ENCODE peak calls at places on chromosome 9, in six cellular contexts. Q, G, U, M, Y and X are unnamed samples.

GRCh38 chr9:97357056-97357455 is 49.6 kb downstream of the CCDC180 start:
- DNase-seq in G (no peak), M (no peak), U (no peak), Y (no peak), Q (no peak), X (no peak)

GRCh38 chr9:72476617-72477375 is 44.6 kb upstream of the TMC1 start:
- DNase-seq in G (no peak), M (peak), U (peak), Q (no peak), Y (no peak), X (peak)

GRCh38 chr9:134585021-134585561 is 56.5 kb upstream of the COL5A1 start:
- DNase-seq in M (no peak), Y (no peak), G (no peak), Q (no peak), U (no peak), X (no peak)

GRCh38 chr9:124040186-124040920 is 28.8 kb downstream of the LHX2 start:
- DNase-seq in G (no peak), Y (no peak), M (no peak), Q (no peak), U (no peak), X (peak)

GRCh38 chr9:5876711-5877110 is 14.0 kb upstream of the MLANA start:
- DNase-seq in Q (no peak), M (no peak), G (no peak), Y (peak), U (no peak), X (no peak)

GRCh38 chr9:98406469-98406868 is 151.0 kb upstream of the TBC1D2 start:
- DNase-seq in Y (no peak), Q (no peak), M (no peak), U (no peak), G (no peak), X (no peak)

GRCh38 chr9:18906656-18907395 is 126.2 kb downstream of the SAXO1 start:
- DNase-seq in Q (no peak), Y (no peak), M (no peak), U (peak), G (no peak), X (peak)

GRCh38 chr9:81103597-81104471 is 585.5 kb downstream of the TLE1 start:
- DNase-seq in G (no peak), Q (no peak), Y (no peak), M (peak), U (no peak), X (no peak)

GRCh38 chr9:37949576-37949975 is 45.6 kb upstream of the SLC25A51 start:
- DNase-seq in Y (no peak), G (no peak), Q (no peak), U (peak), M (peak), X (peak)

GRCh38 chr9:101445353-101446029 is 9.9 kb upstream of the ALDOB start:
- DNase-seq in M (no peak), Y (no peak), G (no peak), Q (no peak), U (peak), X (no peak)

GRCh38 chr9:2195211-2195610 is 180.1 kb downstream of the SMARCA2 start:
- DNase-seq in Y (no peak), G (no peak), Q (no peak), M (no peak), U (no peak), X (no peak)

GRCh38 chr9:17578911-17579793 is at the start of gene SH3GL2:
- DNase-seq in M (no peak), Y (peak), U (peak), G (peak), Q (peak), X (peak)

GRCh38 chr9:90964101-90965020 is 162.7 kb downstream of the SYK start:
- DNase-seq in Y (peak), G (no peak), M (peak), U (no peak), Q (no peak), X (no peak)

GRCh38 chr9:129030191-129030590 is 2.1 kb upstream of the SH3GLB2 start:
- DNase-seq in G (no peak), U (no peak), Q (no peak), Y (no peak), M (no peak), X (no peak)

GRCh38 chr9:17135578-17135904 is 701 bp downstream of the CNTLN start:
- DNase-seq in G (no peak), Y (no peak), U (no peak), Q (peak), M (no peak), X (no peak)

GRCh38 chr9:14316574-14317304 is 2.8 kb upstream of the NFIB start:
- DNase-seq in Y (peak), U (no peak), M (no peak), G (peak), Q (peak), X (no peak)

GRCh38 chr9:25733336-25733982 is 55.2 kb upstream of the TUSC1 start:
- DNase-seq in G (no peak), Y (no peak), Q (no peak), U (no peak), M (no peak), X (no peak)

GRCh38 chr9:95807326-95807947 is 68.1 kb upstream of the ERCC6L2 start:
- DNase-seq in M (no peak), G (peak), Y (no peak), Q (no peak), U (no peak), X (no peak)

GRCh38 chr9:6757988-6758417 is 230 bp downstream of the KDM4C start:
- DNase-seq in Q (no peak), Y (peak), M (no peak), G (no peak), U (no peak), X (no peak)

GRCh38 chr9:126721531-126722098 is 83.2 kb upstream of the ZBTB43 start:
- DNase-seq in Y (no peak), U (no peak), M (no peak), G (no peak), Q (no peak), X (no peak)

GRCh38 chr9:127877566-127877998 is at the start of gene AK1:
- DNase-seq in U (peak), Q (peak), G (peak), Y (peak), M (peak), X (peak)

GRCh38 chr9:107144475-107144874 is 138.6 kb upstream of the RAD23B start:
- DNase-seq in Q (no peak), G (no peak), Y (no peak), U (no peak), M (no peak), X (no peak)

GRCh38 chr9:85112376-85112775 is 442.8 kb downstream of the NTRK2 start:
- DNase-seq in Q (no peak), U (no peak), M (no peak), Y (no peak), G (no peak), X (no peak)

GRCh38 chr9:16150938-16151650 is 598.3 kb downstream of the CCDC171 start:
- DNase-seq in Q (no peak), G (no peak), U (no peak), Y (no peak), M (no peak), X (no peak)

GRCh38 chr9:132804576-132805295 is 73.3 kb downstream of the AK8 start:
- DNase-seq in G (no peak), Y (no peak), M (no peak), Q (no peak), U (no peak), X (no peak)

GRCh38 chr9:136087741-136088480 is 7.2 kb downstream of the NACC2 start:
- DNase-seq in M (no peak), Q (no peak), Y (no peak), G (peak), U (no peak), X (no peak)

GRCh38 chr9:86783884-86784283 is 163.4 kb downstream of the GAS1 start:
- DNase-seq in G (no peak), M (no peak), U (peak), Q (no peak), Y (no peak), X (no peak)

GRCh38 chr9:76180541-76180940 is 213.7 kb downstream of the RFK start:
- DNase-seq in G (no peak), Y (no peak), U (no peak), M (peak), Q (no peak), X (no peak)

GRCh38 chr9:35001803-35002502 is 12.4 kb downstream of the DNAJB5 start:
- DNase-seq in U (peak), M (no peak), Q (no peak), G (no peak), Y (no peak), X (no peak)

GRCh38 chr9:103364753-103365152 is 369.6 kb downstream of the CYLC2 start:
- DNase-seq in Q (no peak), G (no peak), M (no peak), Y (no peak), U (peak), X (no peak)

GRCh38 chr9:19199012-19199411 is 31.5 kb upstream of the DENND4C start:
- DNase-seq in G (no peak), Q (no peak), U (no peak), Y (no peak), M (no peak), X (no peak)

GRCh38 chr9:128479262-128479661 is 23.5 kb downstream of the ODF2 start:
- DNase-seq in Y (no peak), G (no peak), U (no peak), M (no peak), Q (no peak), X (no peak)

GRCh38 chr9:80957806-80958205 is 731.5 kb downstream of the TLE1 start:
- DNase-seq in U (no peak), G (no peak), Q (no peak), M (no peak), Y (no peak), X (no peak)

GRCh38 chr9:136535070-136535469 is 10.8 kb downstream of the NOTCH1 start:
- DNase-seq in Q (no peak), G (no peak), U (no peak), M (no peak), Y (no peak), X (no peak)

GRCh38 chr9:86410281-86410680 is 56.1 kb upstream of the TUT7 start:
- DNase-seq in M (no peak), Q (no peak), Y (peak), U (no peak), G (no peak), X (no peak)

GRCh38 chr9:127919253-127919815 is 2.5 kb upstream of the ST6GALNAC4 start:
- DNase-seq in Q (no peak), G (peak), M (peak), Y (no peak), U (peak), X (peak)

GRCh38 chr9:22307013-22307711 is 139.5 kb upstream of the DMRTA1 start:
- DNase-seq in Y (peak), Q (no peak), G (no peak), U (peak), M (peak), X (peak)